ENCODE peak calls at places on chromosomes 13 and 19, in seven cellular contexts. U is H1, Z is K562, O is GM12878, Q is SK-N-SH, H is HCT116, V is HepG2. C is an unnamed sample.

GRCh38 chr13:80705371-80706163 is 364.6 kb upstream of the SPRY2 start:
- DNase-seq in U (no peak), Z (no peak), O (no peak), Q (peak; percentile 7), H (no peak), V (no peak), C (no peak)

GRCh38 chr19:41205995-41206394 is 13.0 kb downstream of the CYP2S1 start:
- DNase-seq in U (no peak), Z (no peak), O (no peak), Q (no peak), H (no peak), V (no peak), C (no peak)

GRCh38 chr13:101149735-101150380 is 266.4 kb downstream of the NALCN start:
- DNase-seq in U (no peak), Z (no peak), O (no peak), Q (peak; percentile 65), H (no peak), V (no peak), C (peak; percentile 2)

GRCh38 chr19:10390652-10391286 is 10.4 kb upstream of the TYK2 start:
- DNase-seq in U (peak; percentile 88), Z (peak; percentile 75), O (no peak), Q (peak; percentile 85), H (peak; percentile 76), V (peak; percentile 64), C (peak; percentile 77)

GRCh38 chr13:41700790-41701310 is 243.5 kb downstream of the RGCC start:
- DNase-seq in U (no peak), Z (peak; percentile 8), O (no peak), Q (peak; percentile 9), H (no peak), V (no peak), C (no peak)

GRCh38 chr19:17938092-17938845 is 5.5 kb downstream of the CCDC124 start:
- DNase-seq in U (peak; percentile 93), Z (peak; percentile 87), O (no peak), Q (peak; percentile 92), H (peak; percentile 59), V (peak; percentile 46), C (peak; percentile 86)

GRCh38 chr19:56874530-56874929 is 34.0 kb upstream of the PEG3 start:
- DNase-seq in U (no peak), Z (no peak), O (no peak), Q (no peak), H (no peak), V (no peak), C (no peak)

GRCh38 chr13:35470671-35471465 is 5.6 kb downstream of the MAB21L1 start:
- DNase-seq in U (peak; percentile 80), Z (no peak), O (no peak), Q (peak; percentile 80), H (no peak), V (no peak), C (no peak)

GRCh38 chr13:24630851-24631341 is 49.3 kb upstream of the ATP12A start:
- DNase-seq in U (no peak), Z (peak; percentile 35), O (no peak), Q (no peak), H (peak; percentile 3), V (no peak), C (no peak)

GRCh38 chr13:34174671-34175145 is 356.8 kb downstream of the RFC3 start:
- DNase-seq in U (no peak), Z (no peak), O (no peak), Q (no peak), H (no peak), V (no peak), C (no peak)

GRCh38 chr13:27018882-27019281 is 152.7 kb downstream of the USP12 start:
- DNase-seq in U (no peak), Z (no peak), O (no peak), Q (no peak), H (no peak), V (no peak), C (no peak)

GRCh38 chr19:24004166-24004565 is 82.8 kb upstream of the ZNF254 start:
- DNase-seq in U (no peak), Z (no peak), O (no peak), Q (no peak), H (no peak), V (no peak), C (no peak)
- TF ChIP-seq JUND in U (no peak), Z (no peak), O (no peak), Q (no peak), H (no peak), V (no peak), C (no peak)

DNA sequence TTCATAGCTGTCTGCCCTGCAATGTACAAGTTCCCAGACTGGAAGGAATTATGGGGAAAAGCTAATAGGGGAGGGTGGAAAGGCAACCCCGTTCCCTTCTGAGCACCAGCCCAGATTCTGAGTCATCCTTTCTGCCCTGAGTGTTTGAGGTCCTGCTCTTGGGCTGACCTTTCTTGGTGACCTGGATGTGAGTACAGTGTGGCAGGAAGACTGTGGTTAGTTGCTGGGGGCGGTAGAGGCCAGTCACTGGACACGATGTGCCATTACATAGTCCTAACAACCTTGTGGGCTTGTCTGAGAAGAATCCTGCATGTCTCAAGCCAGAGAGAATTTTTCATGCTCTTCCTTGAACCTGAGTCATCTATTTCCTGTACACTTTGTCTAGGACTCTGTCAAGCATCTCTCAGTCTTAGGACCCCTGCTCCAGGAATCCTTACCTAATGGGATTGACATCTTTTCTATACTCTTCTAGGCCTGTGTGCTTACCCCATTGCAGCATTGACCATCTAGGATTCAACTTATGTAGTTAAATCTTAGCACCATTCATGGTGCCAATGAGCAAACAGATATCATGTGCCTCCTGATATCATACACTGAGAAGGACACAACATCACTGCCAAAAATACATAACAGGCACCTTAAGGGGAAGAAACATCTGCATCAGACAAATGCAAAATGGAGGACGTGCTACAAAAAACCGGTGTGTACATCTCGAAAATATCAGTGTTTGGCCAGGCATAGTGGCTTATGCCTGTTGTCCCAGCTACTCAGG is 8.1 kb upstream of the ANGPTL4 start:
- DNase-seq in U (no peak), Z (peak; percentile 71), O (no peak), Q (no peak), H (peak; percentile 70), V (peak; percentile 72), C (no peak)
- TF ChIP-seq JUND in U (no peak), Z (peak; percentile 93), O (no peak), Q (peak; percentile 90), H (peak; percentile 94), V (peak; percentile 77), C (no peak)

GRCh38 chr19:34835952-34836351 is 62.9 kb upstream of the ZNF599 start:
- DNase-seq in U (no peak), Z (no peak), O (no peak), Q (no peak), H (no peak), V (no peak), C (no peak)

GRCh38 chr19:34838753-34839431 is 65.9 kb upstream of the ZNF599 start:
- DNase-seq in U (peak; percentile 87), Z (no peak), O (no peak), Q (no peak), H (no peak), V (peak; percentile 24), C (peak; percentile 38)

GRCh38 chr19:34834513-34834912 is 61.5 kb upstream of the ZNF599 start:
- DNase-seq in U (no peak), Z (no peak), O (no peak), Q (no peak), H (no peak), V (no peak), C (no peak)

GRCh38 chr19:34838248-34838647 is 65.2 kb upstream of the ZNF599 start:
- DNase-seq in U (no peak), Z (peak; percentile 60), O (no peak), Q (peak; percentile 69), H (peak; percentile 8), V (peak; percentile 15), C (peak; percentile 31)

GRCh38 chr19:34837262-34837661 is 64.2 kb upstream of the ZNF599 start:
- DNase-seq in U (no peak), Z (no peak), O (no peak), Q (peak; percentile 89), H (no peak), V (no peak), C (no peak)
- TF ChIP-seq JUND in U (no peak), Z (no peak), O (no peak), Q (no peak), H (no peak), V (no peak), C (no peak)

GRCh38 chr13:29909975-29910674 is 59.7 kb upstream of the UBL3 start:
- DNase-seq in U (no peak), Z (no peak), O (no peak), Q (no peak), H (no peak), V (no peak), C (no peak)
- TF ChIP-seq JUND in U (no peak), Z (no peak), O (no peak), Q (no peak), H (no peak), V (no peak), C (no peak)

GRCh38 chr19:55552620-55553019 is 7.3 kb upstream of the SBK3 start:
- DNase-seq in U (no peak), Z (no peak), O (no peak), Q (no peak), H (no peak), V (peak; percentile 43), C (no peak)
- TF ChIP-seq JUND in U (no peak), Z (no peak), O (no peak), Q (no peak), H (no peak), V (no peak), C (no peak)

C was measured in T47D.